ENCODE peak calls at places on chromosomes 11 and 22, in seven cellular contexts. X is BJ, K is cardiac muscle cell, J is esophagus squamous epithelium, M is cardiac fibroblast, Q is A549, A is uterus. P is an unnamed sample.

GRCh38 chr22:37065961-37066360 is 14.4 kb downstream of the KCTD17 start:
- DNase-seq in M (no peak), K (no peak), X (no peak), J (no peak), A (no peak), Q (no peak), P (no peak)

GRCh38 chr11:112659185-112659584 is 302.0 kb upstream of the NCAM1 start:
- DNase-seq in Q (no peak), K (no peak), M (no peak), J (no peak), X (no peak), A (no peak), P (no peak)

GRCh38 chr11:67354314-67355022 is 1.1 kb upstream of the POLD4 start:
- DNase-seq in A (peak), X (peak), M (peak), K (peak), J (no peak), Q (peak), P (peak)

GRCh38 chr11:7559404-7560283 is 45.8 kb downstream of the PPFIBP2 start:
- DNase-seq in A (no peak), K (no peak), Q (no peak), J (no peak), X (no peak), M (no peak), P (no peak)

GRCh38 chr11:8055836-8056526 is 25.0 kb upstream of the TUB start:
- DNase-seq in X (no peak), A (no peak), K (no peak), M (no peak), Q (no peak), J (no peak), P (no peak)

GRCh38 chr11:43573233-43573632 is 107.3 kb upstream of the HSD17B12 start:
- DNase-seq in A (no peak), K (peak), Q (peak), J (no peak), X (no peak), M (peak), P (no peak)

GRCh38 chr22:37010174-37010573 is 9.1 kb downstream of the TST start:
- DNase-seq in Q (no peak), A (no peak), K (no peak), X (no peak), M (no peak), J (no peak), P (no peak)

GRCh38 chr22:45482169-45482568 is 20.5 kb upstream of the FBLN1 start:
- DNase-seq in A (no peak), X (no peak), Q (no peak), J (no peak), K (no peak), M (no peak), P (no peak)

GRCh38 chr11:45144126-45145082 is 2.0 kb upstream of the PRDM11 start:
- DNase-seq in J (no peak), K (no peak), Q (no peak), A (no peak), M (no peak), X (no peak), P (no peak)

GRCh38 chr11:58286249-58286648 is 18.2 kb upstream of the OR10W1 start:
- DNase-seq in A (no peak), Q (peak), M (peak), K (peak), X (no peak), J (no peak), P (no peak)

GRCh38 chr11:76166314-76166713 is 40.0 kb downstream of the WNT11 start:
- DNase-seq in A (no peak), Q (no peak), M (no peak), K (no peak), X (no peak), J (no peak), P (no peak)

GRCh38 chr22:31615940-31616314 is 46.1 kb downstream of the PISD start:
- DNase-seq in M (no peak), A (no peak), X (no peak), Q (no peak), K (no peak), J (no peak), P (no peak)

GRCh38 chr11:82864268-82864667 is 36.0 kb downstream of the PRCP start:
- DNase-seq in K (peak), J (no peak), X (no peak), Q (peak), A (peak), M (peak), P (peak)

GRCh38 chr11:44914105-44914504 is 36.6 kb downstream of the TP53I11 start:
- DNase-seq in X (no peak), Q (no peak), A (no peak), M (no peak), K (no peak), J (no peak), P (no peak)

GRCh38 chr22:27780161-27780575 is 21.4 kb downstream of the MN1 start:
- DNase-seq in X (no peak), A (no peak), J (no peak), K (peak), Q (no peak), M (peak), P (no peak)

GRCh38 chr22:42313804-42314581 is 43.5 kb upstream of the TCF20 start:
- DNase-seq in K (peak), A (peak), J (no peak), M (peak), Q (peak), X (no peak), P (no peak)

GRCh38 chr11:128399186-128399585 is 188.2 kb downstream of the ETS1 start:
- DNase-seq in Q (no peak), J (no peak), M (peak), X (peak), A (no peak), K (no peak), P (peak)

GRCh38 chr22:37343863-37344734 is 61.8 kb downstream of the CYTH4 start:
- DNase-seq in M (no peak), A (no peak), K (no peak), Q (no peak), X (no peak), J (no peak), P (no peak)

GRCh38 chr22:32661296-32661695 is 140.2 kb upstream of the TIMP3 start:
- DNase-seq in X (peak), J (no peak), A (peak), Q (no peak), M (peak), K (peak), P (peak)

GRCh38 chr11:119547511-119547910 is 124.5 kb upstream of the THY1 start:
- DNase-seq in A (no peak), M (no peak), X (no peak), K (no peak), Q (no peak), J (no peak), P (no peak)

GRCh38 chr11:80194016-80194415 is 753.2 kb upstream of the TENM4 start:
- DNase-seq in J (no peak), K (no peak), A (no peak), Q (no peak), M (no peak), X (no peak), P (no peak)

GRCh38 chr11:113048820-113049555 is 87.8 kb downstream of the NCAM1 start:
- DNase-seq in X (peak), K (peak), A (no peak), M (peak), J (no peak), Q (no peak), P (peak)

GRCh38 chr11:45332486-45332934 is 46.4 kb upstream of the SYT13 start:
- DNase-seq in M (peak), Q (peak), J (no peak), K (peak), A (peak), X (no peak), P (no peak)

GRCh38 chr22:49198705-49199084 is 629.0 kb downstream of the BRD1 start:
- DNase-seq in X (no peak), J (no peak), A (no peak), Q (no peak), K (no peak), M (no peak), P (no peak)

GRCh38 chr11:73376803-73377629 is 817 bp downstream of the RELT start:
- DNase-seq in J (no peak), K (peak), A (peak), M (peak), Q (peak), X (no peak), P (peak)

GRCh38 chr11:119368121-119369034 is 13.1 kb downstream of the USP2 start:
- DNase-seq in X (no peak), K (peak), A (peak), M (peak), J (no peak), Q (peak), P (no peak)

GRCh38 chr11:72443016-72443415 is 8.7 kb upstream of the CLPB start:
- DNase-seq in M (peak), K (peak), X (no peak), A (no peak), Q (no peak), J (no peak), P (peak)

GRCh38 chr11:74397531-74398243 is 546 bp downstream of the PGM2L1 start:
- DNase-seq in K (peak), X (no peak), A (no peak), Q (peak), M (peak), J (no peak), P (no peak)
- TF ChIP-seq CTCF in K (no peak), X (peak), A (peak), Q (no peak), M (no peak), J (no peak), P (peak)

GRCh38 chr11:78044706-78045105 is 19.0 kb upstream of the THRSP start:
- DNase-seq in A (no peak), K (no peak), J (no peak), M (no peak), X (no peak), Q (no peak), P (no peak)

GRCh38 chr11:78045851-78046485 is 17.7 kb upstream of the THRSP start:
- DNase-seq in A (peak), K (peak), Q (peak), M (peak), J (no peak), X (no peak), P (no peak)

GRCh38 chr11:78048561-78048960 is 15.1 kb upstream of the THRSP start:
- DNase-seq in Q (no peak), J (no peak), X (no peak), A (no peak), K (no peak), M (no peak), P (no peak)

GRCh38 chr11:78049348-78049747 is 14.3 kb upstream of the THRSP start:
- DNase-seq in J (no peak), M (no peak), Q (no peak), K (no peak), A (no peak), X (no peak), P (no peak)

GRCh38 chr11:78046486-78046854 is 17.2 kb upstream of the THRSP start:
- DNase-seq in K (no peak), Q (no peak), X (no peak), M (no peak), A (no peak), J (no peak), P (no peak)
- H3K4me3 ChIP-seq in K (no peak), Q (no peak), X (no peak), M (no peak), A (peak), J (peak), P (no peak)

GRCh38 chr11:85599083-85599482 is 28.1 kb downstream of the DLG2 start:
- DNase-seq in M (no peak), A (no peak), J (no peak), K (no peak), Q (no peak), X (no peak), P (no peak)

GRCh38 chr11:85596886-85597285 is 30.3 kb downstream of the DLG2 start:
- DNase-seq in K (no peak), A (no peak), Q (no peak), X (no peak), J (no peak), M (no peak), P (no peak)

GRCh38 chr11:85590848-85591483 is 36.2 kb downstream of the DLG2 start:
- DNase-seq in Q (peak), X (peak), J (no peak), K (peak), M (peak), A (no peak), P (peak)

DNA sequence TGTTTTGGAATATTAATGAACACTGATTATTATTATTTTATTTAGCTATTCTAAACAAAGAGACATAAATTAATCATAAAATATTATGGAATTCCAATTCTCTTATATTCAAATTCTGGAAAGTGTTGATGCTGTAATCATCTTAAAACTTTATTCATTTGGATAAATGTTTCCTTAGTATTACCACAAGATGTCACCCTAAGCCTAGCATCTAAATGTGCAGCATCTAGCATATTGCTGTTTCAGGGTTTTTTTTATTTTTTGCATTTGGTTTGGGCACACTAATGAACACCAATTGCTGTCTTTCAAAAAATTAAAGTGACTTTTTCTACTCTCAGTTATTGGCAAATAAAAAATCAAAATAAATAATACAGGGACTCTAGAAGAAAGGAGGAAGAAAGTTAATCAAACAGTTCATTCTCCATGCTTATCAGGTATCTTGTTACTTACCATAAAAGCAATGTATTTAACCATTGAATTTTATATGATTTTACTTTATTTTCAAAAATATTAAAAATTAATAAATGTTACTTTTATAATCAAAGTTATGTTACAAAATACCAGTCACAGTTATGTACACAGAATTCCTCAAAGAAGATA is 31.8 kb downstream of the DLG2 start:
- DNase-seq in K (peak), A (no peak), Q (peak), J (no peak), M (peak), X (peak), P (peak)
- TF ChIP-seq CTCF in K (peak), A (peak), Q (peak), J (peak), M (peak), X (peak), P (peak)

DNA sequence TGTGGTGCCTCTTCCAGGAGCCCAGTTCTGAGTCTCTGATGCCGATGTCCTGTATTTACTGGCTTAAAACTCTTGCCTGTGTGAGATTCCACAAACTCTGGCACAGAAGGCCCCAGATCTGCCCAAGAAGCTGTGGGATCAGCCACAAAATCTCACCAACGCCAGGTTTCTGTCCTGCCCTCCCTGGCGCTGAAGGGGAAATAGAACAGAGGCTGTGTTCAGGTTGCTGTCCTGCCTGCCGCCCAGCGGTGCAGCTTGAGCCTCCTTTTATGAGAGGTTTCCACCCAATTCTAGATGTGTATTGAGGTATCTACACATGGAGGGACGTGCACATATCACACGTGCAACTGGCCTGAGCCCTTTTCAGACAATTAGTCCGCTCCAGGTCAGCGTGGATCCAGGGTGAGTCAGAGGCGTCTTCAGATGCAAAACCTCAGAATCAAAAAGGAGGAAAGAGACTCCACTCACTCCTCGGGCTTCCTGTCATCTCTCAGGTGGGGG is 2.2 kb downstream of the TMEM80 start:
- DNase-seq in X (no peak), J (no peak), A (peak), K (no peak), Q (no peak), M (peak), P (no peak)
- H3K4me3 ChIP-seq in X (no peak), J (peak), A (no peak), K (no peak), Q (no peak), M (no peak), P (no peak)

DNA sequence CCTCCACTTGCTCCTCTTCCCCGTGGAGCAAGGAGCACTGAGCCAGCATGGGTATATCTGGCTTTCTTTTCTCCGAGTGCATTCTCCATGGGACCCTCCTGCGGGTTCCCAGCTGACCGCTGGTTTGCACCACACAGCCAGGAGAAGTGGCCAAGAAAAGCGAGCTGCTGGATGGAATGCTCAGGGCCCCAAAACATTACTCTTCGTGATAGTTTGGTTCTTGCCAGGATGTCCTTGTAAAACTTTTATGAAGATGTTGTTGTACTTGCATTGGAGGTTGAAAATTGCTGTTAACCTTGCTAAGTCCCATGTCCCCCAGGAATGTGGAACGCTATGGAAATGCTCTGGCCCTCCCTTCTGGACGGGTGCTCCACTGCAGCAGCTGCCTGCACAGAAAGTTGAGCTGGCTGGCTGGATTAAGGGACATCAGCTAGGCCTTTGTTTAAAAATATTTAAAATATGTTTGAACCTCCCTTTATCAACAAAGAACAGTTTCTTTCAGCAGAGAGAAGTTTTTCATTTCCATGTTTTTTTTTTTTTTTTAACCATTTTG is 68.7 kb downstream of the ZNRF3 start:
- DNase-seq in A (peak), J (no peak), K (peak), Q (no peak), M (peak), X (peak), P (peak)
- TF ChIP-seq CTCF in A (no peak), J (no peak), K (peak), Q (no peak), M (peak), X (peak), P (peak)

DNA sequence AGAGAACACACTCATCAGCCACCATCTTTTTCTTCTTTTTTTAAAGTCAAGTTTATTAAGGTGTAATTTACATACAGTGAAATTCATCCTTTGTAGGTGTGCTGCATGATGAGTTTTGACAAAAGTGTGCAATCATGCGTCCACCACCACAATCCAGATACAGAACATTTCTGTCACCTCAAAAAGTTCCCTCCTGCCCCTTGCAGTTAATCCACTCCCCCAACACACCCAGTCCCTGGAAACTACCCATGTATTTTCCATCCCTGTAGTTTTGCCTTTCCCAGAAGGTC is 126.7 kb downstream of the HIPK3 start:
- DNase-seq in Q (no peak), M (no peak), K (no peak), X (no peak), J (no peak), A (no peak), P (no peak)
- H3K4me3 ChIP-seq in Q (no peak), M (no peak), K (no peak), X (no peak), J (no peak), A (no peak), P (no peak)

DNA sequence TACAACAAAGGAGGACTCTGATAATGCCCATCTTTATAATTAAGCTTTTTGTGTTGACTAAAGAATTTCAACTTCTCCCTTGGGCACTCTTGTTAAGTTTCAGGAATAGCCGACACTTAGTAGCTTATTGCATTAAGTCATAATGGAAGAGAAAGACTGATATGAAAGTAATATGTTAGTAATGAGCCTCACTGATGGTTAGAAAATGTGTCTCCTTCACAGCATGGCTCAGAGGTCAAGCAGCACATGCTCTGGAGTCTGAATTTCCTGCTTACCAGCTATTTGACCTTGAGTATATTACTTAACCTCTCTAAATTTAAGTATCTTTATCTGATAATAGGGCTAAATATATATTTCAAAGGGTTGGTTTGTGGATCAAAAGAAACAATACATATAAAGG is 39.0 kb downstream of the PDGFD start:
- DNase-seq in A (no peak), Q (no peak), X (no peak), K (no peak), J (no peak), M (no peak), P (no peak)
- TF ChIP-seq CTCF in A (no peak), Q (no peak), X (no peak), K (no peak), J (no peak), M (no peak), P (no peak)

GRCh38 chr11:117229931-117230285 is 2.0 kb downstream of the PCSK7 start:
- DNase-seq in A (no peak), Q (no peak), K (no peak), J (no peak), X (no peak), M (no peak), P (no peak)
- H3K4me3 ChIP-seq in A (no peak), Q (no peak), K (no peak), J (no peak), X (no peak), M (no peak), P (no peak)

GRCh38 chr11:33195391-33196190 is 34.3 kb upstream of the CSTF3 start:
- DNase-seq in A (no peak), K (peak), X (no peak), M (peak), J (no peak), Q (no peak), P (no peak)
- TF ChIP-seq CTCF in A (no peak), K (no peak), X (no peak), M (no peak), J (no peak), Q (no peak), P (no peak)

GRCh38 chr11:17734418-17734911 is at the start of gene KCNC1:
- DNase-seq in M (peak), A (no peak), Q (peak), K (peak), X (no peak), J (no peak), P (no peak)
- H3K4me3 ChIP-seq in M (peak), A (peak), Q (peak), K (peak), X (peak), J (peak), P (peak)

P was measured in AG09309.